ENCODE peak calls at places on chromosomes 16 and 17, in four cellular contexts. D is neural crest cell; X is naive thymus-derived CD8-positive, alpha-beta T cell; Y is stimulated activated CD4-positive, alpha-beta T cell treated with anti-CD3 and anti-CD28 coated beads, Interleukin-1b, Interleukin-23, amount 100 ng/mL, for 1 hour. J is an unnamed sample.

GRCh38 chr16:47581114-47581513 is 120.0 kb downstream of the PHKB start:
- DNase-seq in D (no peak), Y (no peak), X (no peak), J (no peak)

GRCh38 chr17:7959503-7960253 is 27.7 kb downstream of the CNTROB start:
- DNase-seq in Y (no peak), D (no peak), X (no peak), J (no peak)

GRCh38 chr16:9469512-9469911 is 378.1 kb downstream of the HAPSTR1 start:
- DNase-seq in Y (no peak), D (no peak), X (no peak), J (no peak)

GRCh38 chr16:66414891-66415290 is 12.2 kb upstream of the BEAN1 start:
- DNase-seq in Y (no peak), X (no peak), D (no peak), J (no peak)

GRCh38 chr17:30950669-30951399 is 20.0 kb upstream of the RNF135 start:
- DNase-seq in D (no peak), Y (no peak), X (no peak), J (peak; percentile 66)

GRCh38 chr16:68713430-68713829 is 23.7 kb upstream of the CDH1 start:
- DNase-seq in Y (no peak), X (no peak), D (no peak), J (no peak)

GRCh38 chr17:6910987-6911603 is 79.6 kb upstream of the TEKT1 start:
- DNase-seq in D (no peak), Y (no peak), X (no peak), J (peak; percentile 29)

GRCh38 chr16:1189455-1189854 is 35.6 kb downstream of the TPSG1 start:
- DNase-seq in D (no peak), X (no peak), Y (no peak), J (no peak)

GRCh38 chr16:1093284-1094123 is 2.5 kb downstream of the C1QTNF8 start:
- DNase-seq in D (no peak), X (peak; percentile 35), Y (no peak), J (no peak)

GRCh38 chr17:38672788-38673713 is 1.7 kb downstream of the EPOP start:
- DNase-seq in Y (no peak), X (no peak), D (no peak), J (no peak)

J was measured in globus pallidus.